ENCODE peak calls at places on chromosome 9, in eight cellular contexts. Y, S, O, I, J, P, N and X are unnamed samples.

GRCh38 chr9:530681-531080 is 310.8 kb upstream of the DMRT1 start:
- DNase-seq in Y (no peak), S (no peak), O (no peak), I (no peak), J (peak; percentile 29), P (no peak), N (peak; percentile 46), X (peak; percentile 18)

GRCh38 chr9:6055213-6055612 is 39.8 kb upstream of the RANBP6 start:
- DNase-seq in Y (peak; percentile 23), S (peak; percentile 38), O (peak; percentile 83), I (peak; percentile 21), J (peak; percentile 82), P (no peak), N (peak; percentile 74), X (peak; percentile 82)

GRCh38 chr9:84024041-84024575 is 43.5 kb downstream of the RMI1 start:
- DNase-seq in Y (no peak), S (no peak), O (no peak), I (no peak), J (no peak), P (no peak), N (no peak), X (no peak)

GRCh38 chr9:79015951-79016350 is 555.8 kb upstream of the TLE4 start:
- DNase-seq in Y (no peak), S (no peak), O (no peak), I (no peak), J (no peak), P (no peak), N (no peak), X (no peak)

GRCh38 chr9:120920495-120921178 is 6.0 kb downstream of the TRAF1 start:
- DNase-seq in Y (no peak), S (no peak), O (no peak), I (no peak), J (no peak), P (no peak), N (no peak), X (no peak)

GRCh38 chr9:23342296-23342695 is 483.7 kb downstream of the ELAVL2 start:
- DNase-seq in Y (no peak), S (no peak), O (no peak), I (no peak), J (no peak), P (no peak), N (no peak), X (no peak)

GRCh38 chr9:34252670-34253459 is 74.0 kb downstream of the UBAP1 start:
- DNase-seq in Y (peak; percentile 31), S (peak; percentile 79), O (peak; percentile 65), I (no peak), J (peak; percentile 73), P (peak; percentile 55), N (peak; percentile 35), X (peak; percentile 44)

GRCh38 chr9:19247420-19247819 is 16.9 kb downstream of the DENND4C start:
- DNase-seq in Y (no peak), S (no peak), O (no peak), I (no peak), J (no peak), P (no peak), N (no peak), X (no peak)

GRCh38 chr9:132644251-132644650 is 25.5 kb downstream of the DDX31 start:
- DNase-seq in Y (no peak), S (no peak), O (no peak), I (peak; percentile 16), J (no peak), P (no peak), N (peak; percentile 26), X (no peak)

GRCh38 chr9:130117816-130118632 is 54.2 kb upstream of the NCS1 start:
- DNase-seq in Y (no peak), S (no peak), O (peak; percentile 35), I (peak; percentile 7), J (peak; percentile 85), P (no peak), N (no peak), X (no peak)

GRCh38 chr9:31347082-31347617 is 1037.3 kb upstream of the ACO1 start:
- DNase-seq in Y (no peak), S (no peak), O (peak; percentile 22), I (peak; percentile 23), J (peak; percentile 67), P (no peak), N (no peak), X (peak; percentile 25)